ENCODE peak calls at places on chromosomes 4 and X, in six cellular contexts. One of them, this sample, is unnamed.

GRCh38 chr4:76550966-76551780 is 116.1 kb downstream of the SHROOM3 start:
- DNase-seq in CD8-positive, alpha-beta T cell: no peak
- DNase-seq in ascending aorta: no peak
- DNase-seq in B cell: no peak
- DNase-seq in type B pancreatic cell: no peak
- DNase-seq in NB4: peak; percentile 8
- DNase-seq in this sample: no peak

GRCh38 chr4:101183658-101184373 is 163.5 kb downstream of the PPP3CA start:
- DNase-seq in ascending aorta: no peak
- DNase-seq in NB4: no peak
- DNase-seq in B cell: no peak
- DNase-seq in type B pancreatic cell: no peak
- DNase-seq in CD8-positive, alpha-beta T cell: no peak
- DNase-seq in this sample: no peak

GRCh38 chrX:10633722-10634121 is 13.3 kb upstream of the MID1 start:
- DNase-seq in ascending aorta: peak; percentile 40
- DNase-seq in type B pancreatic cell: no peak
- DNase-seq in NB4: peak; percentile 21
- DNase-seq in B cell: no peak
- DNase-seq in CD8-positive, alpha-beta T cell: no peak
- DNase-seq in this sample: no peak

GRCh38 chr4:152831416-152831815 is 51.7 kb downstream of the ARFIP1 start:
- DNase-seq in type B pancreatic cell: no peak
- DNase-seq in NB4: no peak
- DNase-seq in B cell: no peak
- DNase-seq in CD8-positive, alpha-beta T cell: no peak
- DNase-seq in ascending aorta: no peak
- DNase-seq in this sample: no peak

GRCh38 chr4:184668511-184669114 is 19.1 kb downstream of the PRIMPOL start:
- DNase-seq in type B pancreatic cell: no peak
- DNase-seq in NB4: peak; percentile 76
- DNase-seq in CD8-positive, alpha-beta T cell: no peak
- DNase-seq in B cell: no peak
- DNase-seq in ascending aorta: no peak
- DNase-seq in this sample: no peak

GRCh38 chr4:83865417-83866150 is 329.7 kb downstream of the GPAT3 start:
- DNase-seq in NB4: no peak
- DNase-seq in type B pancreatic cell: no peak
- DNase-seq in CD8-positive, alpha-beta T cell: no peak
- DNase-seq in ascending aorta: no peak
- DNase-seq in B cell: no peak
- DNase-seq in this sample: no peak

GRCh38 chr4:170011921-170012628 is 14.1 kb downstream of the MFAP3L start:
- DNase-seq in NB4: no peak
- DNase-seq in B cell: no peak
- DNase-seq in ascending aorta: no peak
- DNase-seq in type B pancreatic cell: no peak
- DNase-seq in CD8-positive, alpha-beta T cell: no peak
- DNase-seq in this sample: no peak

GRCh38 chrX:108159028-108159670 is 67.6 kb downstream of the ATG4A start:
- DNase-seq in B cell: no peak
- DNase-seq in NB4: no peak
- DNase-seq in ascending aorta: no peak
- DNase-seq in CD8-positive, alpha-beta T cell: no peak
- DNase-seq in type B pancreatic cell: no peak
- DNase-seq in this sample: no peak

GRCh38 chr4:19026281-19026680 is 1004.7 kb upstream of the LCORL start:
- DNase-seq in ascending aorta: no peak
- DNase-seq in CD8-positive, alpha-beta T cell: no peak
- DNase-seq in NB4: no peak
- DNase-seq in B cell: no peak
- DNase-seq in type B pancreatic cell: no peak
- DNase-seq in this sample: no peak

GRCh38 chr4:103207673-103208072 is 9.5 kb upstream of the CENPE start:
- DNase-seq in CD8-positive, alpha-beta T cell: no peak
- DNase-seq in ascending aorta: no peak
- DNase-seq in type B pancreatic cell: no peak
- DNase-seq in NB4: peak; percentile 13
- DNase-seq in B cell: no peak
- DNase-seq in this sample: no peak

GRCh38 chrX:30652527-30653414 is 452 bp upstream of the GK start:
- DNase-seq in B cell: peak; percentile 85
- DNase-seq in ascending aorta: peak; percentile 83
- DNase-seq in type B pancreatic cell: peak; percentile 99
- DNase-seq in CD8-positive, alpha-beta T cell: peak; percentile 91
- DNase-seq in NB4: peak; percentile 95
- DNase-seq in this sample: peak; percentile 99

GRCh38 chr4:14264437-14264836 is 636.9 kb upstream of the BOD1L1 start:
- DNase-seq in CD8-positive, alpha-beta T cell: no peak
- DNase-seq in NB4: peak; percentile 11
- DNase-seq in type B pancreatic cell: no peak
- DNase-seq in B cell: no peak
- DNase-seq in ascending aorta: no peak
- DNase-seq in this sample: no peak

GRCh38 chr4:3375688-3376087 is 66.1 kb upstream of the HGFAC start:
- DNase-seq in NB4: no peak
- DNase-seq in CD8-positive, alpha-beta T cell: no peak
- DNase-seq in ascending aorta: no peak
- DNase-seq in type B pancreatic cell: no peak
- DNase-seq in B cell: no peak
- DNase-seq in this sample: no peak

GRCh38 chr4:153115322-153116100 is 88.7 kb upstream of the TRIM2 start:
- DNase-seq in B cell: peak; percentile 59
- DNase-seq in ascending aorta: no peak
- DNase-seq in type B pancreatic cell: no peak
- DNase-seq in NB4: peak; percentile 26
- DNase-seq in CD8-positive, alpha-beta T cell: peak; percentile 76
- DNase-seq in this sample: peak; percentile 76

GRCh38 chr4:175427751-175428150 is 384.3 kb downstream of the GPM6A start:
- DNase-seq in ascending aorta: no peak
- DNase-seq in NB4: no peak
- DNase-seq in CD8-positive, alpha-beta T cell: no peak
- DNase-seq in type B pancreatic cell: no peak
- DNase-seq in B cell: no peak
- DNase-seq in this sample: no peak

GRCh38 chr4:107619065-107619464 is 101.0 kb downstream of the PAPSS1 start:
- DNase-seq in type B pancreatic cell: no peak
- DNase-seq in ascending aorta: no peak
- DNase-seq in B cell: no peak
- DNase-seq in NB4: no peak
- DNase-seq in CD8-positive, alpha-beta T cell: no peak
- DNase-seq in this sample: no peak

GRCh38 chr4:6380746-6381411 is 91.5 kb downstream of the PPP2R2C start:
- DNase-seq in type B pancreatic cell: no peak
- DNase-seq in B cell: no peak
- DNase-seq in ascending aorta: no peak
- DNase-seq in NB4: no peak
- DNase-seq in CD8-positive, alpha-beta T cell: no peak
- DNase-seq in this sample: no peak

GRCh38 chr4:16443504-16444088 is 217.3 kb upstream of the TAPT1 start:
- DNase-seq in CD8-positive, alpha-beta T cell: no peak
- DNase-seq in B cell: peak; percentile 18
- DNase-seq in NB4: peak; percentile 61
- DNase-seq in ascending aorta: no peak
- DNase-seq in type B pancreatic cell: no peak
- DNase-seq in this sample: no peak

GRCh38 chrX:69932323-69932722 is 117.4 kb downstream of the AWAT2 start:
- DNase-seq in ascending aorta: no peak
- DNase-seq in CD8-positive, alpha-beta T cell: no peak
- DNase-seq in type B pancreatic cell: no peak
- DNase-seq in NB4: no peak
- DNase-seq in B cell: no peak
- DNase-seq in this sample: no peak

GRCh38 chrX:129632443-129632842 is 22.3 kb downstream of the APLN start:
- DNase-seq in NB4: no peak
- DNase-seq in ascending aorta: no peak
- DNase-seq in type B pancreatic cell: no peak
- DNase-seq in CD8-positive, alpha-beta T cell: no peak
- DNase-seq in B cell: no peak
- DNase-seq in this sample: no peak

GRCh38 chr4:177667687-177668086 is 225.4 kb upstream of the AGA start:
- DNase-seq in CD8-positive, alpha-beta T cell: no peak
- DNase-seq in ascending aorta: no peak
- DNase-seq in B cell: no peak
- DNase-seq in NB4: no peak
- DNase-seq in type B pancreatic cell: no peak
- DNase-seq in this sample: no peak

GRCh38 chrX:50627696-50628095 is 157.1 kb upstream of the DGKK start:
- DNase-seq in B cell: no peak
- DNase-seq in type B pancreatic cell: no peak
- DNase-seq in ascending aorta: no peak
- DNase-seq in CD8-positive, alpha-beta T cell: no peak
- DNase-seq in NB4: no peak
- DNase-seq in this sample: no peak

GRCh38 chr4:140935259-140935658 is 179.1 kb upstream of the TBC1D9 start:
- DNase-seq in ascending aorta: no peak
- DNase-seq in B cell: no peak
- DNase-seq in NB4: no peak
- DNase-seq in type B pancreatic cell: no peak
- DNase-seq in CD8-positive, alpha-beta T cell: no peak
- DNase-seq in this sample: no peak

GRCh38 chrX:118345401-118346257 is at the start of gene WDR44:
- DNase-seq in B cell: peak; percentile 78
- DNase-seq in type B pancreatic cell: peak; percentile 91
- DNase-seq in NB4: peak; percentile 95
- DNase-seq in ascending aorta: peak; percentile 77
- DNase-seq in CD8-positive, alpha-beta T cell: peak; percentile 93
- DNase-seq in this sample: peak; percentile 99
- TF ChIP-seq CTCF in B cell: no peak
- TF ChIP-seq CTCF in type B pancreatic cell: no peak
- TF ChIP-seq CTCF in NB4: no peak
- TF ChIP-seq CTCF in ascending aorta: no peak
- TF ChIP-seq CTCF in CD8-positive, alpha-beta T cell: no peak
- TF ChIP-seq CTCF in this sample: no peak

DNA sequence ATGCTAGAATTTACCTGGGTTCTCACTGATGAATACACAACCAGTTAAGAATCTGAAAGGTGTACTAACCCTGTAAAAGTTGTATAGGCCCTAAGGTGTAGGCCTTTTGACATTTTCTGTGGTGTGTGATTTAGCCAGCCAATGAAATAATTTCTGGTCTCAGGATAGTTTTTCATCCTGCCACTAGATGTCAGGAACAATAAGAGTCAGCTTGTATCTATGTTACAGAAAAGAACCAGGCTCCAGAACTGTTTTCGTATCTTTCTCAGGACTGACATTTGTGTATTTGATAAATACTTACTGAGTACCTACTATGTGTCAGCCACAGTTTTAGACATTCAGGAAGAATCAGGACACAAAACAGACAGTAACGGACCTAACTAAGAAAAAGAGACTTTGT is 673.6 kb upstream of the TENM3 start:
- DNase-seq in ascending aorta: no peak
- DNase-seq in CD8-positive, alpha-beta T cell: no peak
- DNase-seq in B cell: no peak
- DNase-seq in type B pancreatic cell: no peak
- DNase-seq in NB4: peak; percentile 25
- DNase-seq in this sample: no peak
- TF ChIP-seq CTCF in ascending aorta: no peak
- TF ChIP-seq CTCF in CD8-positive, alpha-beta T cell: no peak
- TF ChIP-seq CTCF in B cell: no peak
- TF ChIP-seq CTCF in type B pancreatic cell: peak; percentile 73
- TF ChIP-seq CTCF in NB4: peak; percentile 38
- TF ChIP-seq CTCF in this sample: peak; percentile 72

GRCh38 chr4:24604558-24605214 is 20.3 kb upstream of the DHX15 start:
- DNase-seq in type B pancreatic cell: no peak
- DNase-seq in NB4: no peak
- DNase-seq in CD8-positive, alpha-beta T cell: no peak
- DNase-seq in B cell: no peak
- DNase-seq in ascending aorta: no peak
- DNase-seq in this sample: no peak

GRCh38 chr4:24607338-24607737 is 23.0 kb upstream of the DHX15 start:
- DNase-seq in type B pancreatic cell: no peak
- DNase-seq in CD8-positive, alpha-beta T cell: no peak
- DNase-seq in ascending aorta: no peak
- DNase-seq in NB4: no peak
- DNase-seq in B cell: no peak
- DNase-seq in this sample: no peak

GRCh38 chr4:24601121-24601520 is 16.8 kb upstream of the DHX15 start:
- DNase-seq in ascending aorta: no peak
- DNase-seq in CD8-positive, alpha-beta T cell: no peak
- DNase-seq in NB4: no peak
- DNase-seq in B cell: no peak
- DNase-seq in type B pancreatic cell: no peak
- DNase-seq in this sample: no peak

GRCh38 chr4:24599275-24599674 is 14.9 kb upstream of the DHX15 start:
- DNase-seq in ascending aorta: no peak
- DNase-seq in NB4: no peak
- DNase-seq in B cell: no peak
- DNase-seq in CD8-positive, alpha-beta T cell: no peak
- DNase-seq in type B pancreatic cell: no peak
- DNase-seq in this sample: no peak

DNA sequence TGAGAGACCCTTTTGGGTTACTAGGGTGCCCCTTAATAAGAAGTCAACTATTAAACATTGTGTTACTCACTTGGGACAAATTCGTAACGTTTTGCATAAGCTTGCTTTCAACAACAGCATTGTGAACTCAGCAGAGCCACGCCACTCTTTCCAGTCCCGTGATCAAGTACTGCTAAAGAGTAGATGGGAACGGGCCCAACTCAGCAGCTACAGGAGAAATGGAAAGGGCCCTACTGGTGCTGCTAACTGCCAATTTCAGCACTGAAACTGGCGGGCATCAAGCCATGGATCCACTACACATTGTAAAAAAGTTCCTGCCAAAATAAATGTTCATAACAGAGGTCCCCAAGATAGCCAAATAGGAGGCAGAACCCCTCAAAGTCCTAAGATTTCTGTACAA is 19.0 kb upstream of the DHX15 start:
- DNase-seq in B cell: no peak
- DNase-seq in CD8-positive, alpha-beta T cell: no peak
- DNase-seq in type B pancreatic cell: no peak
- DNase-seq in NB4: no peak
- DNase-seq in ascending aorta: no peak
- DNase-seq in this sample: no peak
- TF ChIP-seq CTCF in B cell: no peak
- TF ChIP-seq CTCF in CD8-positive, alpha-beta T cell: no peak
- TF ChIP-seq CTCF in type B pancreatic cell: no peak
- TF ChIP-seq CTCF in NB4: no peak
- TF ChIP-seq CTCF in ascending aorta: no peak
- TF ChIP-seq CTCF in this sample: no peak

DNA sequence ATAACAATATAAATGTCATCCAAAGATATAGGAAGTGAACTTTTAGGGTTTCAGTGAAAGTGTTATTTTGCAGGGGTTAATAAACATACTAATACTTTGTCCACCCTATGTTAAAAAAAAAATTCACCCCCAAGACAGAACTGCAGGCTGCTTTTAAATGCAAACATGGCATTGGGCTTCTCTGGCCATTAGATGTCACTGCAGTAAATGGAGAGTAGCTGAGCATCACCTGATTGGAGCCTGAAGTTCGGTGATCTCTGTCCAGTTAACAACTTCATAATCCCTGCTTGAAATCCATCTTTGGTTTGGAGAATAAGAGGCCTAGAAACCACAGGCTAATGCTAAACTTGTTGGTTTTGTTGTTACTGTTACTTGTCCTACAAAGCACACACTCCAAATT is 18.7 kb downstream of the SLC25A43 start:
- DNase-seq in B cell: no peak
- DNase-seq in ascending aorta: no peak
- DNase-seq in NB4: peak; percentile 40
- DNase-seq in CD8-positive, alpha-beta T cell: no peak
- DNase-seq in type B pancreatic cell: no peak
- DNase-seq in this sample: no peak
- TF ChIP-seq CTCF in B cell: no peak
- TF ChIP-seq CTCF in ascending aorta: no peak
- TF ChIP-seq CTCF in NB4: peak; percentile 33
- TF ChIP-seq CTCF in CD8-positive, alpha-beta T cell: no peak
- TF ChIP-seq CTCF in type B pancreatic cell: no peak
- TF ChIP-seq CTCF in this sample: peak; percentile 28